ENCODE peak calls at places on chromosomes 16 and 17, in eight cellular contexts. Q is astrocyte of the spinal cord, V is Peyer's patch, Y is AG10803, F is body of pancreas, D is upper lobe of left lung, M is kidney epithelial cell, N is epithelial cell of esophagus. O is an unnamed sample.
A peak's percentile ranks its signal among the peaks of the same experiment; 100 is the strongest.

GRCh38 chr16:14454391-14454790 is 175.7 kb downstream of the PARN start:
- DNase-seq in Y (peak; percentile 51), N (no peak), Q (peak; percentile 68), F (no peak), M (no peak), D (no peak), V (no peak), O (no peak)

GRCh38 chr16:56916571-56917403 is 15.2 kb upstream of the HERPUD1 start:
- DNase-seq in Q (no peak), M (no peak), D (no peak), Y (no peak), F (no peak), V (peak; percentile 74), N (no peak), O (peak; percentile 87)

GRCh38 chr16:86497551-86498021 is 12.7 kb upstream of the FOXF1 start:
- DNase-seq in Y (no peak), F (no peak), Q (no peak), V (no peak), M (no peak), D (no peak), N (no peak), O (peak; percentile 60)

GRCh38 chr17:36592711-36593321 is 1.1 kb downstream of the DHRS11 start:
- DNase-seq in V (peak; percentile 87), Q (no peak), M (no peak), Y (no peak), N (no peak), F (no peak), D (no peak), O (peak; percentile 62)

GRCh38 chr16:31354394-31355291 is at the start of gene ITGAX:
- DNase-seq in V (peak; percentile 74), Q (no peak), N (peak; percentile 4), M (peak; percentile 18), F (peak; percentile 34), Y (no peak), D (peak; percentile 89), O (peak; percentile 91)

GRCh38 chr16:14409563-14409962 is 220.5 kb downstream of the PARN start:
- DNase-seq in Y (peak; percentile 97), D (no peak), F (no peak), M (peak; percentile 84), Q (peak; percentile 91), V (peak; percentile 59), N (peak; percentile 96), O (peak; percentile 93)

GRCh38 chr16:57537596-57538234 is 1.3 kb upstream of the CCDC102A start:
- DNase-seq in M (no peak), D (no peak), Y (no peak), F (no peak), N (no peak), V (no peak), Q (no peak), O (no peak)

GRCh38 chr16:56610017-56610608 is 1.7 kb downstream of the MT2A start:
- DNase-seq in N (peak; percentile 93), Y (peak; percentile 89), M (no peak), V (peak; percentile 79), Q (peak; percentile 94), D (peak; percentile 72), F (no peak), O (peak; percentile 86)

GRCh38 chr16:1465567-1465915 is 9.3 kb downstream of the CLCN7 start:
- DNase-seq in M (no peak), F (no peak), N (no peak), Q (no peak), V (no peak), D (no peak), Y (no peak), O (no peak)

GRCh38 chr16:9077001-9077809 is 14.2 kb upstream of the HAPSTR1 start:
- DNase-seq in D (no peak), Q (peak; percentile 67), F (no peak), N (peak; percentile 88), Y (peak; percentile 74), M (peak; percentile 70), V (no peak), O (peak; percentile 79)

GRCh38 chr16:87344931-87345631 is 27.9 kb upstream of the C16orf95 start:
- DNase-seq in F (no peak), Q (no peak), V (peak; percentile 78), Y (no peak), D (peak; percentile 75), M (no peak), N (no peak), O (no peak)

GRCh38 chr16:20049831-20050230 is 23.9 kb downstream of the GPR139 start:
- DNase-seq in N (peak; percentile 10), V (no peak), Y (no peak), D (no peak), F (peak; percentile 19), M (no peak), Q (no peak), O (no peak)

GRCh38 chr16:58464916-58465731 is 34.8 kb upstream of the NDRG4 start:
- DNase-seq in Y (no peak), V (no peak), N (no peak), Q (no peak), M (no peak), F (no peak), D (no peak), O (no peak)

GRCh38 chr16:64738321-64738960 is 383.4 kb downstream of the CDH11 start:
- DNase-seq in N (peak; percentile 12), Q (peak; percentile 73), Y (peak; percentile 89), V (no peak), D (no peak), F (no peak), M (no peak), O (peak; percentile 62)

GRCh38 chr16:52558448-52558847 is 11.5 kb upstream of the TOX3 start:
- DNase-seq in Y (no peak), Q (no peak), M (no peak), F (no peak), D (no peak), V (no peak), N (no peak), O (no peak)

GRCh38 chr16:3788711-3789374 is 71.5 kb upstream of the TRAP1 start:
- DNase-seq in M (no peak), N (no peak), F (no peak), D (no peak), V (no peak), Q (no peak), Y (no peak), O (no peak)

GRCh38 chr16:28880589-28880915 is 2.3 kb downstream of the ATP2A1 start:
- DNase-seq in M (no peak), N (peak; percentile 18), Q (no peak), V (no peak), D (no peak), Y (no peak), F (no peak), O (no peak)

GRCh38 chr17:68175416-68175815 is 72.4 kb upstream of the AMZ2 start:
- DNase-seq in D (no peak), N (no peak), V (no peak), F (no peak), Q (no peak), Y (no peak), M (no peak), O (no peak)

GRCh38 chr16:1983544-1984346 is at the start of gene GFER:
- DNase-seq in Y (peak; percentile 92), M (no peak), D (peak; percentile 92), F (peak; percentile 92), V (peak; percentile 94), N (peak; percentile 80), Q (peak; percentile 91), O (peak; percentile 100)

DNA sequence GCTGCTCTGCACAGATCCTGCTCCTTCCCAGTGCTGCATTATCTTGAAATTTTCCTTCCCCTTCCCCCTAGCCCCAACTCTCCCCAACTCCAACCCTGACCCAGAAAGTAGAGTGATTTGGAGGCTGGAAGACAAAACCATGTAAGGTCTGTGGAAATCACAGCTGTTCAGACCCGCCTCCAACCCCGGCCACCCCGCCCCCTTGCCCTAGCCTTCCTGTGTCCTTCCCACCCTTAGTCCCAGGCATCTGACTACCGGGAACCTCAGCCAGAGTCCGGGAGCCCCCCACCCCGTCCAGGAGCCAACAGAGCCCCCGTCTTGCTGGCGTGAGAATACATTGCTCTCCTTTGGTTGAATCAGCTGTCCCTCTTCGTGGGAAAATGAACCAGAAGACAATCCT is at the start of gene AOC3:
- DNase-seq in M (no peak), Y (no peak), V (peak; percentile 54), N (no peak), D (no peak), F (no peak), Q (no peak), O (no peak)
- H3K4me3 ChIP-seq in M (no peak within 1 kb of the TSS), Y (no peak within 1 kb of the TSS), V (peak within 1 kb of the TSS; percentile 12), N (no peak within 1 kb of the TSS), D (peak within 1 kb of the TSS; percentile 40), F (no peak within 1 kb of the TSS), Q (no peak within 1 kb of the TSS), O (no peak within 1 kb of the TSS)

GRCh38 chr16:7953360-7953759 is 620.7 kb downstream of the RBFOX1 start:
- DNase-seq in M (no peak), V (no peak), F (no peak), D (no peak), N (no peak), Q (no peak), Y (no peak), O (no peak)
- TF ChIP-seq CTCF in M (no peak), V (no peak), F (no peak), D (no peak), N (no peak), Q (no peak), Y (no peak), O (no peak)

GRCh38 chr16:21598676-21599157 is 660 bp upstream of the METTL9 start:
- DNase-seq in Q (peak; percentile 24), Y (no peak), F (no peak), M (no peak), V (peak; percentile 53), D (no peak), N (peak; percentile 13), O (peak; percentile 75)
- H3K4me3 ChIP-seq in Q (peak overlapping the region; percentile 76), Y (peak overlapping the region; percentile 62), F (peak overlapping the region; percentile 92), M (peak overlapping the region; percentile 79), V (peak overlapping the region; percentile 89), D (peak overlapping the region; percentile 84), N (peak overlapping the region; percentile 79), O (peak overlapping the region; percentile 76)

DNA sequence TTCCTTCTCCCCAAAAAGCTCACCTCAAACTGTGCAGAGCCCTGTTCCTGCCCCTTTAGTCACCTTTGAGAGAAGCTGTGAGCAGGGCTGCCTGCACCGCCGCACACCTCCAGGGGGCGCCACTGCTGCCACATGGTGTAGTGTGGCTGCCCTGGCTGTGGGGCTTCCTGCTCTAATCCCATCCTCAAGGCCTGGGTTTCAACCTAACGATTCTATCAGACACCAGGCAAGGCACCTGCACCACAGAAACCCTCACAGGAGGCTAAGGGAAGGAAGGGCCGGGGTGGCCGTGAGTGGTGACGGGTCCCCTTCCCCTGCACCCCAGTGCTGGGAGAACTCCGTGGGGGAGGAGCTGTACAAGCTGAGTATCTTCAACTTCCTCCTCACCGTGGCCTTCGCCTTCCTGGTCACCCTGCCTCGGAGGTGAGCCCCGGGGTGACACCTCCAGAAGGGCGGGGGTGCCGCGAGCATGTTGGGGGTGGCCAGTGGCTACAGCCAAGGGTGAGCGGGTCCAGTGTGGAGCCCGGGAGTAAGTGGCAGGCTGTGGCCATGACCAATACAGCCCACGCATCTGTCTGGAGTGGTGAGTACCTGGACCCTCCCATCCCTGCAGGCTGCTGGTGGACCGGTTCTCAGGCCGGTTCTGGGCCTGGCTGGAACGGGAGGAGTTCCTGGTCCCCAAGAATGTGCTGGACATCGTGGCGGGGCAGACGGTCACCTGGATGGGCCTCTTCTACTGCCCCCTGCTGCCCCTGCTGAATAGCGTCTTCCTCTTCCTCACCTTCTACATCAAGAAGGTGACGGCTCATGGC is 7.0 kb downstream of the TMC8 start:
- DNase-seq in Y (no peak), D (peak; percentile 52), Q (no peak), M (no peak), N (no peak), V (peak; percentile 72), F (no peak), O (peak; percentile 77)
- TF ChIP-seq CTCF in Y (peak; percentile 19), D (no peak), Q (peak; percentile 49), M (peak; percentile 35), N (peak; percentile 48), V (peak; percentile 33), F (no peak), O (peak; percentile 24)

GRCh38 chr17:50802609-50803571 is 32.5 kb upstream of the WFIKKN2 start:
- DNase-seq in N (no peak), D (no peak), Q (no peak), M (no peak), F (no peak), Y (no peak), V (no peak), O (no peak)
- H3K4me3 ChIP-seq in N (no peak overlapping the region), D (no peak overlapping the region), Q (no peak overlapping the region), M (no peak overlapping the region), F (no peak overlapping the region), Y (no peak overlapping the region), V (no peak overlapping the region), O (no peak overlapping the region)

O was measured in osteoblast.